ENCODE peak calls at places on chromosome 10, in seven cellular contexts. G is activated CD8-positive, alpha-beta memory T cell treated with anti-CD3 and anti-CD28 coated beads for 24 hours; V is neural progenitor cell; A is spleen; B is GM19239; R is RCC 7860; O is activated CD4-positive, alpha-beta T cell treated with anti-CD3 and anti-CD28 coated beads, Interleukin-2, amount 50 U/mL, for 24 hours. E is an unnamed sample.

GRCh38 chr10:133126431-133127290 is 33.4 kb upstream of the KNDC1 start:
- DNase-seq in G (no peak), V (no peak), A (peak; percentile 68), B (no peak), R (no peak), O (no peak), E (no peak)

GRCh38 chr10:35447693-35448407 is 111.5 kb downstream of the CCNY start:
- DNase-seq in G (no peak), V (peak; percentile 32), A (no peak), B (no peak), R (no peak), O (no peak), E (peak; percentile 41)

GRCh38 chr10:64760371-64760770 is 1239.2 kb downstream of the REEP3 start:
- DNase-seq in G (no peak), V (no peak), A (no peak), B (no peak), R (no peak), O (no peak), E (no peak)

GRCh38 chr10:132813560-132814468 is 27.9 kb upstream of the NKX6-2 start:
- DNase-seq in G (no peak), V (no peak), A (peak; percentile 55), B (no peak), R (no peak), O (no peak), E (no peak)

GRCh38 chr10:77911535-77912123 is 14.9 kb downstream of the DLG5 start:
- DNase-seq in G (no peak), V (no peak), A (no peak), B (no peak), R (peak; percentile 32), O (no peak), E (no peak)

GRCh38 chr10:127997937-127998336 is 91.0 kb downstream of the PTPRE start:
- DNase-seq in G (no peak), V (peak; percentile 37), A (no peak), B (no peak), R (no peak), O (no peak), E (no peak)

GRCh38 chr10:100730739-100731602 is 14.4 kb upstream of the PAX2 start:
- DNase-seq in G (peak; percentile 55), V (peak; percentile 56), A (peak; percentile 75), B (peak; percentile 81), R (peak; percentile 92), O (no peak), E (no peak)

GRCh38 chr10:60535427-60535826 is 145.8 kb upstream of the ANK3 start:
- DNase-seq in G (no peak), V (no peak), A (no peak), B (no peak), R (no peak), O (no peak), E (no peak)

GRCh38 chr10:124653811-124654651 is 90.1 kb downstream of the FAM53B start:
- DNase-seq in G (no peak), V (no peak), A (peak; percentile 76), B (no peak), R (no peak), O (no peak), E (peak; percentile 87)